ENCODE peak calls at places on chromosomes 6 and 20, in seven cellular contexts. D, H, U, K, M, B and E are unnamed samples.

GRCh38 chr6:16760536-16761468 is at the start of gene ATXN1:
- DNase-seq in D (peak), H (peak), U (no peak), K (peak), M (peak), B (no peak), E (no peak)

GRCh38 chr20:31517373-31517772 is 3.1 kb downstream of the HM13 start:
- DNase-seq in D (peak), H (no peak), U (no peak), K (peak), M (no peak), B (peak), E (peak)

GRCh38 chr20:17460119-17460518 is 71.1 kb downstream of the BFSP1 start:
- DNase-seq in D (no peak), H (no peak), U (no peak), K (no peak), M (no peak), B (no peak), E (no peak)

GRCh38 chr6:13605634-13606033 is 9.5 kb upstream of the NOL7 start:
- DNase-seq in D (no peak), H (no peak), U (no peak), K (no peak), M (no peak), B (no peak), E (no peak)

GRCh38 chr20:977021-977420 is 25.1 kb downstream of the RSPO4 start:
- DNase-seq in D (no peak), H (no peak), U (no peak), K (no peak), M (no peak), B (no peak), E (no peak)

GRCh38 chr20:15706719-15707118 is 866.5 kb downstream of the KIF16B start:
- DNase-seq in D (no peak), H (no peak), U (no peak), K (no peak), M (no peak), B (no peak), E (no peak)

GRCh38 chr6:170124150-170124549 is 166.7 kb downstream of the DLL1 start:
- DNase-seq in D (no peak), H (no peak), U (no peak), K (no peak), M (no peak), B (no peak), E (no peak)

GRCh38 chr20:11452326-11452725 is 465.4 kb upstream of the BTBD3 start:
- DNase-seq in D (no peak), H (no peak), U (no peak), K (peak), M (no peak), B (peak), E (no peak)

GRCh38 chr6:116561377-116562018 is 7.9 kb downstream of the CALHM4 start:
- DNase-seq in D (peak), H (peak), U (peak), K (peak), M (peak), B (peak), E (no peak)

GRCh38 chr6:169093121-169093723 is 160.4 kb downstream of the THBS2 start:
- DNase-seq in D (no peak), H (no peak), U (no peak), K (no peak), M (no peak), B (no peak), E (no peak)

GRCh38 chr6:12570461-12571030 is 146.0 kb upstream of the PHACTR1 start:
- DNase-seq in D (no peak), H (no peak), U (no peak), K (peak), M (no peak), B (peak), E (no peak)

GRCh38 chr6:112251170-112251945 is 3.0 kb downstream of the LAMA4 start:
- DNase-seq in D (peak), H (no peak), U (no peak), K (peak), M (no peak), B (peak), E (no peak)

GRCh38 chr20:52972190-52972937 is at the start of gene TSHZ2:
- DNase-seq in D (peak), H (peak), U (peak), K (peak), M (no peak), B (peak), E (no peak)

GRCh38 chr20:17510548-17510947 is 20.6 kb downstream of the BFSP1 start:
- DNase-seq in D (no peak), H (no peak), U (no peak), K (no peak), M (no peak), B (no peak), E (no peak)

GRCh38 chr20:49914310-49915117 is 815 bp downstream of the SPATA2 start:
- DNase-seq in D (no peak), H (no peak), U (no peak), K (no peak), M (no peak), B (no peak), E (no peak)

GRCh38 chr6:114364295-114364694 is 21.5 kb upstream of the HS3ST5 start:
- DNase-seq in D (no peak), H (no peak), U (no peak), K (no peak), M (no peak), B (peak), E (no peak)

GRCh38 chr20:44745560-44746366 is at the start of gene KCNK15:
- DNase-seq in D (peak), H (peak), U (no peak), K (peak), M (peak), B (no peak), E (no peak)

GRCh38 chr6:112443118-112443641 is 96.0 kb downstream of the RFPL4B start:
- DNase-seq in D (no peak), H (no peak), U (no peak), K (no peak), M (no peak), B (no peak), E (no peak)

GRCh38 chr6:10441004-10441654 is 26.3 kb upstream of the TFAP2A start:
- DNase-seq in D (no peak), H (no peak), U (no peak), K (peak), M (no peak), B (peak), E (no peak)

GRCh38 chr6:159691133-159691962 is 1.7 kb downstream of the SOD2 start:
- DNase-seq in D (no peak), H (no peak), U (no peak), K (peak), M (peak), B (peak), E (no peak)

GRCh38 chr6:42526616-42527015 is 37.2 kb upstream of the UBR2 start:
- DNase-seq in D (no peak), H (no peak), U (no peak), K (no peak), M (no peak), B (no peak), E (no peak)

GRCh38 chr6:157261606-157262005 is 61.7 kb downstream of the TMEM242 start:
- DNase-seq in D (no peak), H (no peak), U (no peak), K (no peak), M (no peak), B (no peak), E (no peak)

GRCh38 chr6:85192186-85192585 is 257.7 kb upstream of the NT5E start:
- DNase-seq in D (no peak), H (no peak), U (no peak), K (peak), M (no peak), B (peak), E (no peak)

GRCh38 chr20:14569631-14570030 is 232.2 kb upstream of the FLRT3 start:
- DNase-seq in D (no peak), H (no peak), U (no peak), K (no peak), M (no peak), B (no peak), E (no peak)

GRCh38 chr20:48425776-48426175 is 402.0 kb downstream of the PREX1 start:
- DNase-seq in D (no peak), H (no peak), U (no peak), K (no peak), M (no peak), B (no peak), E (no peak)

GRCh38 chr20:20666359-20666758 is 46.1 kb downstream of the RALGAPA2 start:
- DNase-seq in D (no peak), H (no peak), U (no peak), K (no peak), M (no peak), B (no peak), E (no peak)

GRCh38 chr6:24858154-24858801 is 59.6 kb upstream of the ARMH2 start:
- DNase-seq in D (no peak), H (no peak), U (no peak), K (peak), M (peak), B (no peak), E (no peak)

GRCh38 chr6:83378621-83379388 is 52.0 kb downstream of the ME1 start:
- DNase-seq in D (no peak), H (no peak), U (no peak), K (peak), M (no peak), B (peak), E (no peak)

GRCh38 chr6:163554663-163555062 is 140.1 kb downstream of the QKI start:
- DNase-seq in D (peak), H (peak), U (peak), K (peak), M (peak), B (peak), E (no peak)

GRCh38 chr20:44073675-44074071 is 113.3 kb downstream of the JPH2 start:
- DNase-seq in D (no peak), H (peak), U (no peak), K (no peak), M (no peak), B (no peak), E (no peak)

GRCh38 chr6:121890307-121890910 is 455.0 kb downstream of the GJA1 start:
- DNase-seq in D (no peak), H (no peak), U (no peak), K (no peak), M (no peak), B (no peak), E (no peak)

GRCh38 chr6:43488667-43489276 is 11.4 kb downstream of the TJAP1 start:
- DNase-seq in D (no peak), H (no peak), U (no peak), K (no peak), M (no peak), B (peak), E (no peak)

GRCh38 chr6:17454316-17455005 is 61.1 kb downstream of the CAP2 start:
- DNase-seq in D (no peak), H (no peak), U (no peak), K (peak), M (no peak), B (no peak), E (no peak)

GRCh38 chr20:52493177-52493711 is 301.7 kb upstream of the ZFP64 start:
- DNase-seq in D (no peak), H (no peak), U (no peak), K (peak), M (no peak), B (peak), E (no peak)

GRCh38 chr6:106763361-106763760 is 134.0 kb downstream of the QRSL1 start:
- DNase-seq in D (no peak), H (no peak), U (no peak), K (no peak), M (no peak), B (no peak), E (no peak)

GRCh38 chr6:168574699-168575195 is 133.8 kb downstream of the SMOC2 start:
- DNase-seq in D (peak), H (no peak), U (no peak), K (peak), M (no peak), B (no peak), E (no peak)

GRCh38 chr20:34575756-34576155 is 17.2 kb downstream of the MAP1LC3A start:
- DNase-seq in D (no peak), H (no peak), U (no peak), K (no peak), M (no peak), B (no peak), E (no peak)